ENCODE peak calls at places on chromosome 14, in six cellular contexts. E is nephron progenitor cell, R is iris pigment epithelial cell, N is COR-L47, K is myocyte, X is thyroid gland. M is an unnamed sample.

GRCh38 chr14:88063807-88064206 is 58.9 kb downstream of the GPR65 start:
- DNase-seq in N (no peak), X (no peak), R (no peak), K (no peak), E (no peak), M (no peak)

GRCh38 chr14:64801800-64802199 is 77.9 kb downstream of the SPTB start:
- DNase-seq in N (peak), K (no peak), X (no peak), R (peak), E (peak), M (no peak)

GRCh38 chr14:104138098-104138890 is at the start of gene KIF26A:
- DNase-seq in R (peak), K (no peak), N (peak), E (peak), X (no peak), M (peak)

GRCh38 chr14:37594238-37594915 is 672 bp downstream of the FOXA1 start:
- DNase-seq in R (peak), N (peak), K (peak), X (peak), E (peak), M (peak)

GRCh38 chr14:76236172-76237130 is 84.7 kb downstream of the GPATCH2L start:
- DNase-seq in E (no peak), X (no peak), N (no peak), R (no peak), K (peak), M (no peak)

GRCh38 chr14:92004062-92004461 is 35.8 kb downstream of the TRIP11 start:
- DNase-seq in X (no peak), K (no peak), R (peak), N (no peak), E (no peak), M (no peak)

GRCh38 chr14:101229666-101230065 is 326.1 kb upstream of the RTL1 start:
- DNase-seq in R (no peak), X (no peak), N (no peak), E (no peak), K (no peak), M (no peak)

GRCh38 chr14:49052516-49052915 is 533.7 kb downstream of the RPS29 start:
- DNase-seq in E (no peak), R (peak), X (no peak), K (no peak), N (no peak), M (no peak)

GRCh38 chr14:99946652-99947489 is 118.4 kb upstream of the EVL start:
- DNase-seq in X (no peak), E (peak), N (peak), K (peak), R (no peak), M (no peak)

GRCh38 chr14:75060420-75060819 is 3.4 kb downstream of the ACYP1 start:
- DNase-seq in R (no peak), K (no peak), E (no peak), N (no peak), X (no peak), M (no peak)